ENCODE peak calls at places on chromosome 7, in six cellular contexts. L is activated CD8-positive, alpha-beta T cell treated with anti-CD3 and anti-CD28 coated beads for 36 hours; G is CD4-positive, alpha-beta memory T cell; W is iPS-NIHi11; E is progenitor cell of endocrine pancreas; R is heart left ventricle. P is an unnamed sample.

GRCh38 chr7:68238204-68238805 is 1241.7 kb downstream of the TYW1 start:
- DNase-seq in G (no peak), E (no peak), L (no peak), R (no peak), W (peak; percentile 34), P (no peak)

GRCh38 chr7:90709501-90710465 is 113.7 kb downstream of the CDK14 start:
- DNase-seq in W (no peak), L (no peak), E (no peak), R (no peak), G (no peak), P (no peak)

GRCh38 chr7:35251606-35252310 is 2.1 kb downstream of the TBX20 start:
- DNase-seq in L (no peak), W (peak; percentile 39), G (no peak), R (no peak), E (no peak), P (no peak)

GRCh38 chr7:77831481-77831880 is 32.9 kb downstream of the PHTF2 start:
- DNase-seq in W (no peak), L (peak; percentile 24), R (no peak), G (peak; percentile 29), E (no peak), P (no peak)

GRCh38 chr7:120201290-120201689 is 71.7 kb upstream of the KCND2 start:
- DNase-seq in R (no peak), W (no peak), L (no peak), E (no peak), G (no peak), P (no peak)

GRCh38 chr7:156918642-156919041 is 25.7 kb upstream of the LMBR1 start:
- DNase-seq in E (no peak), G (no peak), W (no peak), L (no peak), R (no peak), P (no peak)

GRCh38 chr7:5713124-5713912 is 68.1 kb downstream of the RNF216 start:
- DNase-seq in E (no peak), G (no peak), R (no peak), W (no peak), L (no peak), P (no peak)

GRCh38 chr7:5043661-5044060 is 2.0 kb upstream of the RBAK start:
- DNase-seq in G (no peak), E (no peak), W (no peak), L (no peak), R (no peak), P (no peak)

GRCh38 chr7:96614154-96614867 is 95.3 kb downstream of the SEM1 start:
- DNase-seq in L (no peak), R (no peak), E (no peak), W (no peak), G (no peak), P (no peak)

GRCh38 chr7:16803881-16804673 is 722 bp downstream of the AGR2 start:
- DNase-seq in G (no peak), R (no peak), E (no peak), W (no peak), L (no peak), P (no peak)

GRCh38 chr7:142602756-142603155 is 146.5 kb upstream of the PRSS1 start:
- DNase-seq in L (no peak), W (no peak), R (no peak), G (no peak), E (no peak), P (no peak)

GRCh38 chr7:111390000-111390399 is 172.3 kb downstream of the IMMP2L start:
- DNase-seq in W (no peak), R (no peak), E (no peak), G (no peak), L (no peak), P (no peak)

GRCh38 chr7:102042016-102042656 is 224.7 kb downstream of the CUX1 start:
- DNase-seq in L (no peak), E (no peak), G (no peak), R (no peak), W (no peak), P (no peak)

GRCh38 chr7:114508096-114508495 is 93.5 kb downstream of the FOXP2 start:
- DNase-seq in R (no peak), L (no peak), W (no peak), G (no peak), E (no peak), P (no peak)

GRCh38 chr7:93725954-93726353 is 151.4 kb upstream of the CALCR start:
- DNase-seq in R (no peak), E (no peak), L (no peak), W (no peak), G (no peak), P (no peak)